ENCODE peak calls at places on chromosomes 13 and 19, in nine cellular contexts. Z is GM19239; E is foreskin fibroblast; C is ELF-1; Y is heart left ventricle; A is A549; G is AG09319; D is stimulated activated CD8-positive, alpha-beta memory T cell treated with anti-CD3 and anti-CD28 coated beads, Interleukin-7, amount 100 ng/mL, for 1 hour; X is activated effector memory CD4-positive, alpha-beta T cell treated with Interleukin-2 at 50 U/mL for 16 hours. H is an unnamed sample.

GRCh38 chr13:111512707-111513106 is 192.3 kb downstream of the TEX29 start:
- DNase-seq in C (no peak), A (no peak), G (no peak), Y (no peak), Z (no peak), E (no peak), X (no peak), D (no peak), H (no peak)

GRCh38 chr13:111119966-111120365 is 4.9 kb downstream of the ARHGEF7 start:
- DNase-seq in G (no peak), D (no peak), X (no peak), Y (no peak), E (no peak), A (no peak), C (no peak), Z (no peak), H (no peak)

GRCh38 chr13:50400930-50401553 is 385.8 kb downstream of the KCNRG start:
- DNase-seq in Y (no peak), X (no peak), D (no peak), E (peak), Z (no peak), A (no peak), G (peak), C (no peak), H (no peak)

GRCh38 chr13:70424428-70424827 is 316.2 kb upstream of the KLHL1 start:
- DNase-seq in C (peak), D (no peak), G (no peak), A (no peak), Z (no peak), E (no peak), Y (no peak), X (no peak), H (no peak)

GRCh38 chr13:48412100-48412556 is 785 bp downstream of the LPAR6 start:
- DNase-seq in E (peak), X (no peak), D (no peak), A (no peak), Y (no peak), Z (no peak), G (no peak), C (peak), H (no peak)

GRCh38 chr19:17948967-17949930 is 16.4 kb downstream of the CCDC124 start:
- DNase-seq in D (no peak), Z (no peak), G (no peak), A (no peak), Y (no peak), X (no peak), C (peak), E (peak), H (no peak)

GRCh38 chr13:94280357-94280756 is 199.1 kb downstream of the DCT start:
- DNase-seq in G (no peak), D (no peak), E (peak), A (no peak), C (no peak), Z (no peak), Y (no peak), X (no peak), H (no peak)

GRCh38 chr19:17952041-17952976 is 14.6 kb upstream of the KCNN1 start:
- DNase-seq in D (no peak), A (no peak), C (no peak), Z (no peak), E (no peak), G (no peak), Y (no peak), X (no peak), H (no peak)

GRCh38 chr19:44809856-44810554 is 1.1 kb downstream of the BCAM start:
- DNase-seq in C (peak), Z (no peak), G (no peak), D (no peak), A (no peak), E (no peak), Y (no peak), X (no peak), H (no peak)

GRCh38 chr19:3145909-3146676 is 10.3 kb downstream of the GNA15 start:
- DNase-seq in A (no peak), D (no peak), G (no peak), C (no peak), X (no peak), E (no peak), Y (peak), Z (no peak), H (no peak)

GRCh38 chr13:101265934-101266333 is 150.4 kb downstream of the NALCN start:
- DNase-seq in G (no peak), D (no peak), Z (no peak), Y (no peak), C (no peak), A (no peak), X (no peak), E (no peak), H (no peak)

GRCh38 chr19:38670921-38671398 is 23.5 kb downstream of the ACTN4 start:
- DNase-seq in Z (no peak), D (no peak), C (no peak), E (no peak), Y (no peak), A (no peak), G (no peak), X (no peak), H (no peak)

GRCh38 chr19:55087542-55087935 is 11.9 kb downstream of the EPS8L1 start:
- DNase-seq in A (no peak), X (no peak), D (no peak), Z (no peak), C (no peak), G (no peak), E (peak), Y (no peak), H (no peak)

GRCh38 chr13:97934590-97934989 is 18.9 kb upstream of the IPO5 start:
- DNase-seq in Y (no peak), C (no peak), A (no peak), D (no peak), X (no peak), E (no peak), Z (no peak), G (no peak), H (no peak)

GRCh38 chr13:83515267-83515666 is 367.0 kb downstream of the SLITRK1 start:
- DNase-seq in Y (no peak), X (no peak), D (no peak), Z (no peak), G (no peak), A (no peak), E (peak), C (no peak), H (no peak)

GRCh38 chr13:41563501-41564001 is 106.2 kb downstream of the RGCC start:
- DNase-seq in C (no peak), A (no peak), Z (no peak), E (peak), D (no peak), Y (no peak), G (peak), X (no peak), H (no peak)

GRCh38 chr13:84607614-84608013 is 725.3 kb upstream of the SLITRK1 start:
- DNase-seq in A (no peak), G (peak), Z (no peak), E (peak), X (no peak), Y (no peak), C (no peak), D (no peak), H (no peak)

GRCh38 chr13:43132228-43132627 is 108.8 kb downstream of the DNAJC15 start:
- DNase-seq in Y (peak), A (peak), C (peak), G (no peak), E (peak), X (no peak), D (no peak), Z (peak), H (no peak)

GRCh38 chr13:42152495-42152894 is 104.0 kb downstream of the DGKH start:
- DNase-seq in Y (no peak), C (no peak), G (no peak), X (no peak), A (no peak), E (no peak), Z (no peak), D (no peak), H (no peak)

GRCh38 chr13:111047326-111047725 is 67.8 kb upstream of the ARHGEF7 start:
- DNase-seq in A (no peak), E (no peak), Z (no peak), C (no peak), Y (no peak), G (no peak), D (no peak), X (no peak), H (no peak)

GRCh38 chr19:40523322-40524047 is 53.2 kb upstream of the SHKBP1 start:
- DNase-seq in E (peak), X (peak), Y (no peak), A (peak), G (no peak), D (no peak), Z (peak), C (peak), H (no peak)

GRCh38 chr13:27770809-27771208 is 21.5 kb upstream of the GSX1 start:
- DNase-seq in A (peak), G (no peak), Z (no peak), D (no peak), E (peak), X (no peak), C (peak), Y (no peak), H (no peak)

GRCh38 chr19:49758292-49758691 is 4.8 kb downstream of the TSKS start:
- DNase-seq in A (peak), D (no peak), X (no peak), G (no peak), E (peak), Y (no peak), C (peak), Z (no peak), H (no peak)

GRCh38 chr13:20073775-20074174 is 87.1 kb downstream of the GJA3 start:
- DNase-seq in Y (no peak), E (no peak), A (no peak), Z (no peak), G (no peak), C (no peak), D (no peak), X (no peak), H (no peak)

GRCh38 chr19:3945838-3946237 is 13.0 kb downstream of the NMRK2 start:
- DNase-seq in E (peak), D (no peak), G (no peak), Z (no peak), C (no peak), A (no peak), X (no peak), Y (no peak), H (no peak)

GRCh38 chr19:5456836-5457200 is 1.6 kb downstream of the ZNRF4 start:
- DNase-seq in Y (no peak), E (no peak), A (no peak), G (no peak), C (no peak), D (no peak), X (no peak), Z (no peak), H (no peak)

GRCh38 chr13:106152047-106152446 is 383.4 kb downstream of the EFNB2 start:
- DNase-seq in G (no peak), C (no peak), A (no peak), X (no peak), D (no peak), Z (no peak), E (no peak), Y (no peak), H (no peak)

GRCh38 chr19:8370176-8371010 is 6.4 kb downstream of the ANGPTL4 start:
- DNase-seq in X (no peak), A (no peak), D (no peak), G (no peak), Z (no peak), E (no peak), C (no peak), Y (no peak), H (no peak)

GRCh38 chr19:34504273-34504808 is 22.8 kb downstream of the WTIP start:
- DNase-seq in Z (no peak), A (no peak), X (no peak), D (no peak), E (no peak), G (no peak), C (no peak), Y (no peak), H (no peak)

GRCh38 chr13:99237981-99238662 is 20.1 kb downstream of the GPR18 start:
- DNase-seq in G (no peak), Y (no peak), A (no peak), C (no peak), Z (peak), E (no peak), D (no peak), X (peak), H (no peak)

GRCh38 chr13:52879950-52880650 is 31.7 kb upstream of the PCDH8 start:
- DNase-seq in X (no peak), E (no peak), A (no peak), C (peak), G (no peak), Z (no peak), Y (no peak), D (no peak), H (no peak)

GRCh38 chr19:10399878-10400277 is 3.5 kb downstream of the CDC37 start:
- DNase-seq in Y (peak), X (no peak), C (no peak), D (no peak), E (no peak), G (no peak), A (no peak), Z (no peak), H (no peak)

GRCh38 chr13:105979586-105979985 is 555.9 kb downstream of the EFNB2 start:
- DNase-seq in X (no peak), Y (no peak), D (no peak), Z (no peak), C (peak), G (no peak), E (no peak), A (no peak), H (no peak)

GRCh38 chr13:40102854-40103253 is 447.4 kb downstream of the COG6 start:
- DNase-seq in D (peak), G (no peak), Z (no peak), A (peak), C (peak), Y (no peak), X (peak), E (peak), H (no peak)